ENCODE peak calls at places on chromosomes 1 and 21, in five cellular contexts. One of them, this sample, is unnamed.
A peak's percentile ranks its signal among the peaks of the same experiment; 100 is the strongest.

GRCh38 chr1:196890668-196891067 is 2.8 kb downstream of the CFHR4 start:
- DNase-seq in KBM-7: no peak
- DNase-seq in PC-9: no peak
- DNase-seq in AG08396: no peak
- DNase-seq in activated CD4-positive, alpha-beta T cell treated with anti-CD3 and anti-CD28 coated beads for 36 hours: no peak
- DNase-seq in this sample: no peak

GRCh38 chr21:37873655-37874054 is 42.6 kb downstream of the KCNJ6 start:
- DNase-seq in activated CD4-positive, alpha-beta T cell treated with anti-CD3 and anti-CD28 coated beads for 36 hours: no peak
- DNase-seq in PC-9: no peak
- DNase-seq in AG08396: no peak
- DNase-seq in KBM-7: no peak
- DNase-seq in this sample: no peak

GRCh38 chr1:244352156-244352830 is 99.4 kb downstream of the ADSS2 start:
- DNase-seq in KBM-7: no peak
- DNase-seq in AG08396: no peak
- DNase-seq in activated CD4-positive, alpha-beta T cell treated with anti-CD3 and anti-CD28 coated beads for 36 hours: no peak
- DNase-seq in PC-9: no peak
- DNase-seq in this sample: no peak

GRCh38 chr1:63855942-63856341 is 82.1 kb downstream of the ROR1 start:
- DNase-seq in KBM-7: no peak
- DNase-seq in AG08396: no peak
- DNase-seq in PC-9: no peak
- DNase-seq in activated CD4-positive, alpha-beta T cell treated with anti-CD3 and anti-CD28 coated beads for 36 hours: no peak
- DNase-seq in this sample: no peak

GRCh38 chr1:236133802-236134201 is 8.5 kb upstream of the GPR137B start:
- DNase-seq in activated CD4-positive, alpha-beta T cell treated with anti-CD3 and anti-CD28 coated beads for 36 hours: no peak
- DNase-seq in KBM-7: no peak
- DNase-seq in AG08396: no peak
- DNase-seq in PC-9: no peak
- DNase-seq in this sample: no peak

GRCh38 chr1:234488954-234489691 is 10.1 kb upstream of the TARBP1 start:
- DNase-seq in AG08396: no peak
- DNase-seq in activated CD4-positive, alpha-beta T cell treated with anti-CD3 and anti-CD28 coated beads for 36 hours: no peak
- DNase-seq in PC-9: peak; percentile 45
- DNase-seq in KBM-7: no peak
- DNase-seq in this sample: no peak

GRCh38 chr1:41560496-41560895 is 76.0 kb upstream of the EDN2 start:
- DNase-seq in activated CD4-positive, alpha-beta T cell treated with anti-CD3 and anti-CD28 coated beads for 36 hours: no peak
- DNase-seq in KBM-7: no peak
- DNase-seq in PC-9: no peak
- DNase-seq in AG08396: no peak
- DNase-seq in this sample: no peak

GRCh38 chr1:183185941-183186490 is at the start of gene LAMC2:
- DNase-seq in PC-9: peak; percentile 98
- DNase-seq in KBM-7: no peak
- DNase-seq in AG08396: no peak
- DNase-seq in activated CD4-positive, alpha-beta T cell treated with anti-CD3 and anti-CD28 coated beads for 36 hours: peak; percentile 68
- DNase-seq in this sample: no peak

GRCh38 chr1:224357626-224358124 is 996 bp downstream of the CNIH4 start:
- DNase-seq in AG08396: peak; percentile 49
- DNase-seq in activated CD4-positive, alpha-beta T cell treated with anti-CD3 and anti-CD28 coated beads for 36 hours: no peak
- DNase-seq in PC-9: peak; percentile 66
- DNase-seq in KBM-7: peak; percentile 24
- DNase-seq in this sample: no peak

This sample was measured in dorsolateral prefrontal cortex.